ENCODE peak calls at places on chromosome 20, in eight cellular contexts. E is body of pancreas, L is fibroblast of lung, S is gastrocnemius medialis, Y is dorsolateral prefrontal cortex, H is neural crest cell, U is astrocyte of the spinal cord, T is lung. X is an unnamed sample.

GRCh38 chr20:20216941-20217340 is 151.0 kb upstream of the INSM1 start:
- DNase-seq in Y (no peak), H (no peak), L (no peak), U (no peak), E (no peak), S (no peak), T (no peak), X (no peak)

GRCh38 chr20:59794555-59794954 is 138.9 kb downstream of the SYCP2 start:
- DNase-seq in U (no peak), T (no peak), L (no peak), Y (no peak), E (no peak), H (no peak), S (no peak), X (no peak)

GRCh38 chr20:49656304-49656703 is 57.4 kb downstream of the B4GALT5 start:
- DNase-seq in H (no peak), Y (no peak), U (peak), S (peak), L (peak), T (peak), E (peak), X (no peak)

GRCh38 chr20:61768926-61769832 is 296.5 kb downstream of the TAF4 start:
- DNase-seq in U (no peak), E (no peak), T (no peak), S (no peak), Y (peak), H (no peak), L (no peak), X (no peak)

GRCh38 chr20:18985551-18985950 is 172.0 kb downstream of the SCP2D1 start:
- DNase-seq in Y (no peak), S (no peak), U (no peak), E (no peak), H (no peak), L (no peak), T (no peak), X (no peak)

GRCh38 chr20:56604690-56605089 is 24.4 kb upstream of the TFAP2C start:
- DNase-seq in Y (no peak), S (no peak), H (no peak), E (no peak), U (no peak), T (no peak), L (no peak), X (no peak)

GRCh38 chr20:33276303-33277113 is 6.5 kb upstream of the BPIFB1 start:
- DNase-seq in L (no peak), H (no peak), E (no peak), T (no peak), S (no peak), Y (no peak), U (no peak), X (no peak)

GRCh38 chr20:13142143-13142542 is 78.9 kb upstream of the ISM1 start:
- DNase-seq in Y (no peak), H (no peak), E (no peak), U (peak), T (no peak), L (no peak), S (no peak), X (no peak)

GRCh38 chr20:17950670-17951069 is 17.9 kb downstream of the SNX5 start:
- DNase-seq in T (no peak), S (no peak), U (no peak), H (no peak), Y (no peak), E (no peak), L (no peak), X (no peak)

GRCh38 chr20:57411406-57412283 is 20.4 kb downstream of the RBM38 start:
- DNase-seq in L (no peak), T (no peak), Y (no peak), E (no peak), U (no peak), H (no peak), S (no peak), X (no peak)

GRCh38 chr20:13447385-13448180 is 191.1 kb downstream of the TASP1 start:
- DNase-seq in S (no peak), Y (no peak), L (no peak), E (no peak), H (no peak), T (no peak), U (no peak), X (no peak)

GRCh38 chr20:56249244-56249955 is 868 bp downstream of the MC3R start:
- DNase-seq in U (no peak), E (peak), L (no peak), S (no peak), T (no peak), Y (no peak), H (peak), X (no peak)

GRCh38 chr20:58073945-58074920 is 154.2 kb downstream of the ANKRD60 start:
- DNase-seq in U (peak), L (peak), S (no peak), T (peak), H (no peak), E (peak), Y (no peak), X (no peak)

DNA sequence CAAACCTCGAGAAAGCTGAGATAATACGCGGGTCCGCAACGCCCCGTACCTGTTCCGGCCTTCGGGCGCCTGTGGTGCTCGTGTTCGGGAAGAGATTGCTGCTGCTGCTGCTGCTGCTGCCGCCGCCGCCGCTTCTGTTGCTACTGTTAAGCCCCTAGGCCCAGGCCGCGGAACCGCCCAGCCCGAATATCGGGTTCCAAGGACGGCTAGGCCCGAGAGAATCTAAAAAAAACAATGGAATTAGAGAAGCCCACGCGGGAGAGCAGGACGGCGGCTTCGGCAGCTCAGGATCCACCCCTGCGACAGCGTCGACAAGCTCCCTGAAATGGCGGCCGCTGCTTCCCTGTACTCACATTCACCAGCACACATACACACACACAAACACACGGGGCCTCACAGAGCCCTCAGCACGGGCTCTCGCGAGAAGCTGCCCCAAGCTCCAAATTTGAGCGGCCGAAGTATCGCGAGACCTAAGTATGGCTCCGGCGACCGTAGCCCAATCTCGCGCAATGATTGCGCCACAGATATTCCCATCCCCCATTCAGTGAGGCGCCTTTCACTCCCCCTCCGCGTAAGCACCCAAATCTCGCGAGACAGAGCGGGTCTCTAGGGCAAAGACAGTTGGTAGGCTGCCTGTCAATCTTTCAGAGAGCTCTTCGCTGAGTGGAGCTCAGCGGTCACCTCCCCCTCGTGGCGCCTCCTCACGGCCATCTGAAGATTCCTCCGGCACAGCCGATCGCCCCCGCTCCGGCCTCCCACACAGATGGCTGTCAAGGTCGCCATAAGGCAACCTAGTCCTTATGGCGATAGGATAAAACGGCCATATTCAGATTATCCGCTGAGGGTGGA is at the start of gene RBM39:
- DNase-seq in S (peak), E (peak), T (peak), L (peak), Y (peak), H (peak), U (peak), X (peak)
- TF ChIP-seq CTCF in S (peak), E (peak), T (peak), L (peak), Y (peak), H (peak), U (peak), X (no peak)

GRCh38 chr20:52783769-52784168 is 188.4 kb upstream of the TSHZ2 start:
- DNase-seq in H (no peak), U (no peak), T (no peak), L (peak), E (no peak), S (no peak), Y (no peak), X (peak)
- TF ChIP-seq CTCF in H (peak), U (no peak), T (no peak), L (peak), E (no peak), S (no peak), Y (no peak), X (peak)

DNA sequence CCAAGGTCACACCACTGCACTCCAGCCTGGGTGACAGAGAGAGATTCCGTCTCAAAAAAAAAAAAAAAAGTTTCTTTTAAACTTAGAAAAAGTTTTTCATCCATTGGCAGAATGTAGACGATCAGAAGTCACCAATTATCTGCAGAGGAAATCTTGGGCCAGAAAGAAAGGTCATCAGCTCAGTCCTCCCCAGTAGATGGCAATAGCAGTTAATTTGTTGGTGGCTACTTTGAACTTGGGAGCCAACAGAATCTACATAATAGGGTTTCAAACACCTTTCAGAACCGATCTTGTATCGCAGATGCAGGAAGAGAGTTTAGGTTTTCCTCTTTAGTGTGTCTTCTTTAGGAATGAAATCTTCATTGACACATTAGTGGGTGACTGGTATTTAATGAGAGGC is 41.7 kb downstream of the LBP start:
- DNase-seq in T (no peak), E (no peak), H (no peak), S (no peak), U (no peak), L (no peak), Y (no peak), X (no peak)
- TF ChIP-seq CTCF in T (no peak), E (no peak), H (no peak), S (no peak), U (no peak), L (no peak), Y (peak), X (no peak)

GRCh38 chr20:21663465-21663864 is 42.0 kb upstream of the PAX1 start:
- DNase-seq in H (no peak), E (no peak), U (no peak), Y (no peak), T (no peak), S (no peak), L (no peak), X (no peak)

GRCh38 chr20:21656299-21657067 is 49.0 kb upstream of the PAX1 start:
- DNase-seq in S (no peak), E (no peak), H (no peak), U (no peak), L (no peak), T (no peak), Y (no peak), X (no peak)

GRCh38 chr20:21665687-21666446 is 39.6 kb upstream of the PAX1 start:
- DNase-seq in H (no peak), S (no peak), L (no peak), E (no peak), U (no peak), Y (no peak), T (no peak), X (no peak)

GRCh38 chr20:21661488-21662055 is 43.9 kb upstream of the PAX1 start:
- DNase-seq in S (no peak), T (no peak), E (no peak), H (no peak), U (no peak), L (no peak), Y (no peak), X (no peak)
- TF ChIP-seq CTCF in S (no peak), T (no peak), E (no peak), H (no peak), U (no peak), L (no peak), Y (no peak), X (no peak)

DNA sequence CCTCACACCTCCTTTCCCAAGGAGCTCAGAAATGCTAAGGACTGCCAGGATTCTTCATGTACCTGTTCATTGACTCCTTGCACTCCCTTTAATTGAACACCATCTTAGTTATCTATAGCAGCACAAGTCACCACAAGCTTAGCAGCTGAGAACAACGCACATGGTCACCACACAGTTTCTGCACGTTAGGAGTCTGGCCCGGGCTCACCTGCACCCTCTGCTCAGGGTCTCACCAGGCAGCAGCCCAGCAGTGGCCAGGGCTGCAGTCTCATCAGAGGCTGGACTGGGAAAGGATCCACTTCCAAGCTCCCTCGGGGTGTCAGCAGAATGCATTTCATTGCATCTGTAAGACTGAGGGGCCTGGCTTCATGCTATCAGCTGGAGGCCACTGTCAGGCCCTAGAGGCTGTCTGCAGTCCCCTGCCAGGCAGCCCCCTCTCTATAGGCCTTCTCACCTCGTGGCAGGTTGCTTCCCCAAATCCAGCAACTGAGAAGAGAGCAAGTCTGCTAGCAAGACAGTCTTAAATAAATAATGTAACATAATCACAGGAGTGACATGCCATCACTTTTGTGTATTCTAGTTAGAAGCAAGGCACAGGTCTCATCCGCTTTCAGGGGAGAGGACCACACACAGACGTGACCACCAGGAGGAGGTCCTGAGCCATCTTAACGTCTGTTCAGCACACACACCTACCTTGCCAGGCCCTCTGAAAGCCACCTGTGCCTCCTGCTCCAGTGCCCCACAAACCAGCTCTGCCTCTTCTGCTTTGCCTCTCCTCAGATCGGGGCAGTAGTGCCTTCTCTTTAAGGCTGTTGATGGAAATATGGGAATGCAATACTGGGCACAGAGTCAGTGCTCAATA is 165.2 kb upstream of the CST7 start:
- DNase-seq in H (no peak), E (peak), U (no peak), T (no peak), S (no peak), Y (peak), L (no peak), X (peak)
- TF ChIP-seq CTCF in H (peak), E (no peak), U (peak), T (no peak), S (no peak), Y (no peak), L (no peak), X (no peak)

GRCh38 chr20:23782366-23782983 is 31.7 kb upstream of the CST1 start:
- DNase-seq in T (no peak), Y (no peak), S (no peak), H (peak), U (no peak), E (peak), L (peak), X (peak)
- TF ChIP-seq CTCF in T (no peak), Y (peak), S (no peak), H (peak), U (peak), E (peak), L (peak), X (peak)

GRCh38 chr20:62911701-62912280 is 14.5 kb downstream of the DIDO1 start:
- DNase-seq in T (no peak), U (no peak), L (no peak), S (no peak), H (no peak), E (no peak), Y (no peak), X (no peak)
- TF ChIP-seq CTCF in T (no peak), U (no peak), L (no peak), S (no peak), H (no peak), E (no peak), Y (no peak), X (no peak)

GRCh38 chr20:4192378-4193048 is 177.2 kb upstream of the RNF24 start:
- DNase-seq in Y (no peak), S (no peak), T (no peak), U (no peak), E (no peak), H (no peak), L (peak), X (no peak)

GRCh38 chr20:4190792-4191519 is 175.6 kb upstream of the RNF24 start:
- DNase-seq in S (no peak), H (no peak), T (no peak), E (no peak), L (no peak), Y (no peak), U (no peak), X (no peak)

GRCh38 chr20:4193053-4193452 is 177.7 kb upstream of the RNF24 start:
- DNase-seq in T (no peak), H (no peak), U (no peak), L (no peak), E (no peak), Y (no peak), S (no peak), X (no peak)

DNA sequence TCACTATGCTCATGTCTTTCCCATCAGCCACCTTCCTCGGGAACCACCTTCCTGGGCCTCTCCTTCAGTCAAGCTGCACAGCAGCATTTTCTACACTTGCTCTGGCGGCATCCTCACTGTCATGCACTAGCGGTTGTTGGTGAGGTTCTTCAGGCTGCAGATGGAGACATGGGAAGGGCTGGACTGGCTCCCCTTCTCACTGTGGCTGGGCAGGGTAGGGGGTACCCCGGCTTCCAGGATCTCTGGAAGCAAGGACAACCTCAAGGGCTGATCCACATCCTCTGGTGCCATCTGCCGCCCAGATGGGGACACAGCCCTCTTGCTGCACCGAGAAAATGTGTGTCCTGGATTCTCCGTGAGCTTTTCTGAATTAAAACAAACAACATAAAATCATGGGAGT is 180.1 kb upstream of the RNF24 start:
- DNase-seq in H (peak), Y (no peak), U (peak), E (no peak), S (no peak), L (peak), T (no peak), X (peak)
- TF ChIP-seq CTCF in H (peak), Y (peak), U (peak), E (no peak), S (no peak), L (peak), T (no peak), X (no peak)